ENCODE peak calls at places on chromosome 17, in six cellular contexts. P, G, Q, O, Y and M are unnamed samples.

GRCh38 chr17:64771980-64772844 is 110.1 kb upstream of the SMURF2 start:
- DNase-seq in P (no peak), G (no peak), Q (no peak), O (no peak), Y (no peak), M (no peak)

GRCh38 chr17:4658478-4659305 is 17.2 kb upstream of the ALOX15 start:
- DNase-seq in P (no peak), G (no peak), Q (no peak), O (peak), Y (no peak), M (peak)

GRCh38 chr17:76924345-76925332 is 56.4 kb downstream of the MGAT5B start:
- DNase-seq in P (no peak), G (no peak), Q (no peak), O (no peak), Y (peak), M (no peak)

GRCh38 chr17:61510991-61511390 is 58.8 kb downstream of the TBX4 start:
- DNase-seq in P (no peak), G (no peak), Q (no peak), O (no peak), Y (no peak), M (no peak)

GRCh38 chr17:1150863-1151685 is 28.7 kb downstream of the ABR start:
- DNase-seq in P (no peak), G (no peak), Q (peak), O (no peak), Y (no peak), M (no peak)

GRCh38 chr17:34384271-34384670 is 21.2 kb upstream of the CCL1 start:
- DNase-seq in P (no peak), G (no peak), Q (no peak), O (no peak), Y (no peak), M (no peak)

GRCh38 chr17:15456972-15457722 is 10.3 kb downstream of the CDRT4 start:
- DNase-seq in P (peak), G (no peak), Q (peak), O (no peak), Y (peak), M (no peak)

GRCh38 chr17:50630524-50631194 is 4.0 kb upstream of the ABCC3 start:
- DNase-seq in P (peak), G (no peak), Q (no peak), O (peak), Y (peak), M (peak)

GRCh38 chr17:17412331-17412730 is 64.5 kb upstream of the MED9 start:
- DNase-seq in P (no peak), G (no peak), Q (no peak), O (no peak), Y (no peak), M (no peak)

GRCh38 chr17:42236760-42237159 is 39.4 kb downstream of the STAT5B start:
- DNase-seq in P (no peak), G (no peak), Q (no peak), O (no peak), Y (no peak), M (no peak)

GRCh38 chr17:40058151-40058784 is 4.1 kb upstream of the MED24 start:
- DNase-seq in P (no peak), G (no peak), Q (no peak), O (no peak), Y (no peak), M (no peak)

GRCh38 chr17:61410555-61411089 is 11.0 kb downstream of the TBX2 start:
- DNase-seq in P (no peak), G (peak), Q (no peak), O (peak), Y (peak), M (peak)

GRCh38 chr17:12789075-12789975 is at the start of gene ARHGAP44:
- DNase-seq in P (no peak), G (peak), Q (no peak), O (no peak), Y (peak), M (peak)

GRCh38 chr17:17897442-17897841 is 60.7 kb upstream of the SREBF1 start:
- DNase-seq in P (no peak), G (no peak), Q (no peak), O (no peak), Y (no peak), M (no peak)

GRCh38 chr17:78034429-78035091 is 76.1 kb downstream of the TNRC6C start:
- DNase-seq in P (no peak), G (no peak), Q (no peak), O (no peak), Y (no peak), M (no peak)

GRCh38 chr17:56597495-56597990 is 4.0 kb downstream of the NOG start:
- DNase-seq in P (no peak), G (no peak), Q (no peak), O (no peak), Y (peak), M (peak)

GRCh38 chr17:44543905-44544523 is 13.3 kb upstream of the FZD2 start:
- DNase-seq in P (no peak), G (no peak), Q (no peak), O (no peak), Y (no peak), M (no peak)

GRCh38 chr17:19357351-19358140 is 5.0 kb downstream of the B9D1 start:
- DNase-seq in P (no peak), G (no peak), Q (no peak), O (no peak), Y (peak), M (no peak)

GRCh38 chr17:38905375-38905774 is 20.0 kb upstream of the LASP1NB start:
- DNase-seq in P (no peak), G (no peak), Q (no peak), O (no peak), Y (no peak), M (no peak)

GRCh38 chr17:45020354-45021138 is 30.9 kb downstream of the DCAKD start:
- DNase-seq in P (no peak), G (peak), Q (no peak), O (no peak), Y (no peak), M (peak)

GRCh38 chr17:82348866-82349265 is 10.2 kb upstream of the TEX19 start:
- DNase-seq in P (no peak), G (no peak), Q (no peak), O (no peak), Y (no peak), M (no peak)

GRCh38 chr17:81912441-81913309 is 1.5 kb upstream of the PCYT2 start:
- DNase-seq in P (no peak), G (no peak), Q (no peak), O (no peak), Y (no peak), M (no peak)

GRCh38 chr17:17836818-17837379 is at the start of gene SREBF1:
- DNase-seq in P (no peak), G (peak), Q (no peak), O (peak), Y (no peak), M (peak)

GRCh38 chr17:49567104-49567521 is 8.6 kb upstream of the NXPH3 start:
- DNase-seq in P (no peak), G (no peak), Q (no peak), O (no peak), Y (peak), M (peak)

GRCh38 chr17:79919862-79920720 is 80.9 kb upstream of the CBX4 start:
- DNase-seq in P (no peak), G (no peak), Q (no peak), O (no peak), Y (no peak), M (no peak)

GRCh38 chr17:2410951-2411350 is 10.1 kb upstream of the MNT start:
- DNase-seq in P (no peak), G (no peak), Q (no peak), O (no peak), Y (no peak), M (no peak)

GRCh38 chr17:50577451-50577954 is 17.0 kb downstream of the CACNA1G start:
- DNase-seq in P (no peak), G (no peak), Q (no peak), O (no peak), Y (no peak), M (no peak)

GRCh38 chr17:79997004-79997673 is 38.5 kb downstream of the TBC1D16 start:
- DNase-seq in P (no peak), G (no peak), Q (no peak), O (peak), Y (no peak), M (no peak)

GRCh38 chr17:70655179-70655578 is 485.8 kb downstream of the KCNJ2 start:
- DNase-seq in P (peak), G (no peak), Q (no peak), O (no peak), Y (no peak), M (no peak)

GRCh38 chr17:76014925-76015261 is 12.2 kb downstream of the EVPL start:
- DNase-seq in P (peak), G (peak), Q (no peak), O (no peak), Y (peak), M (peak)

GRCh38 chr17:36657390-36657762 is 56.0 kb downstream of the MRM1 start:
- DNase-seq in P (no peak), G (no peak), Q (no peak), O (no peak), Y (no peak), M (no peak)

GRCh38 chr17:16488572-16488997 is 3.4 kb downstream of the LRRC75A start:
- DNase-seq in P (no peak), G (no peak), Q (no peak), O (no peak), Y (peak), M (no peak)

GRCh38 chr17:559699-560378 is 154.8 kb downstream of the VPS53 start:
- DNase-seq in P (no peak), G (no peak), Q (peak), O (no peak), Y (no peak), M (no peak)

GRCh38 chr17:58277726-58278595 is 2.8 kb downstream of the MPO start:
- DNase-seq in P (no peak), G (no peak), Q (no peak), O (no peak), Y (no peak), M (no peak)

GRCh38 chr17:33038740-33039139 is 47.1 kb downstream of the SPACA3 start:
- DNase-seq in P (peak), G (peak), Q (no peak), O (no peak), Y (peak), M (peak)

GRCh38 chr17:50499270-50499669 is 9.0 kb upstream of the MYCBPAP start:
- DNase-seq in P (no peak), G (no peak), Q (no peak), O (no peak), Y (no peak), M (no peak)

GRCh38 chr17:2814499-2815341 is 18.5 kb downstream of the RAP1GAP2 start:
- DNase-seq in P (no peak), G (no peak), Q (no peak), O (peak), Y (no peak), M (no peak)